ENCODE peak calls at places on chromosomes 2 and 18, in eight cellular contexts. One of them, this sample, is unnamed.
A peak's percentile ranks its signal among the peaks of the same experiment; 100 is the strongest.

GRCh38 chr2:241161646-241162281 is 11.5 kb downstream of the PPP1R7 start:
- DNase-seq in fibroblast of lung: peak; percentile 90
- DNase-seq in neural progenitor cell: no peak
- DNase-seq in A549: no peak
- DNase-seq in H9: no peak
- DNase-seq in keratinocyte: no peak
- DNase-seq in PC-9: no peak
- DNase-seq in HCT116: no peak
- DNase-seq in this sample: peak; percentile 87

GRCh38 chr2:159711562-159712193 is 628 bp upstream of the MARCHF7 start:
- DNase-seq in A549: no peak
- DNase-seq in HCT116: no peak
- DNase-seq in PC-9: no peak
- DNase-seq in keratinocyte: no peak
- DNase-seq in neural progenitor cell: no peak
- DNase-seq in fibroblast of lung: no peak
- DNase-seq in H9: no peak
- DNase-seq in this sample: peak; percentile 66

GRCh38 chr2:221501883-221502269 is 70.2 kb downstream of the EPHA4 start:
- DNase-seq in H9: no peak
- DNase-seq in PC-9: no peak
- DNase-seq in neural progenitor cell: no peak
- DNase-seq in HCT116: no peak
- DNase-seq in keratinocyte: no peak
- DNase-seq in fibroblast of lung: no peak
- DNase-seq in A549: no peak
- DNase-seq in this sample: no peak

GRCh38 chr18:7789853-7790552 is 222.9 kb downstream of the PTPRM start:
- DNase-seq in A549: peak; percentile 33
- DNase-seq in H9: peak; percentile 65
- DNase-seq in PC-9: no peak
- DNase-seq in neural progenitor cell: peak; percentile 79
- DNase-seq in fibroblast of lung: peak; percentile 31
- DNase-seq in HCT116: peak; percentile 29
- DNase-seq in keratinocyte: no peak
- DNase-seq in this sample: peak; percentile 17

GRCh38 chr2:147002256-147002655 is 842.6 kb upstream of the ACVR2A start:
- DNase-seq in PC-9: no peak
- DNase-seq in fibroblast of lung: no peak
- DNase-seq in keratinocyte: no peak
- DNase-seq in H9: no peak
- DNase-seq in HCT116: no peak
- DNase-seq in neural progenitor cell: no peak
- DNase-seq in A549: no peak
- DNase-seq in this sample: no peak

GRCh38 chr2:239216614-239217273 is 184.1 kb downstream of the HDAC4 start:
- DNase-seq in A549: no peak
- DNase-seq in keratinocyte: no peak
- DNase-seq in fibroblast of lung: no peak
- DNase-seq in H9: no peak
- DNase-seq in HCT116: no peak
- DNase-seq in neural progenitor cell: no peak
- DNase-seq in PC-9: no peak
- DNase-seq in this sample: no peak

GRCh38 chr2:43044093-43044614 is 182.3 kb downstream of the ZFP36L2 start:
- DNase-seq in PC-9: no peak
- DNase-seq in H9: no peak
- DNase-seq in neural progenitor cell: no peak
- DNase-seq in A549: no peak
- DNase-seq in fibroblast of lung: no peak
- DNase-seq in HCT116: no peak
- DNase-seq in keratinocyte: no peak
- DNase-seq in this sample: no peak

GRCh38 chr2:12046641-12047040 is 300.2 kb downstream of the LPIN1 start:
- DNase-seq in HCT116: no peak
- DNase-seq in H9: no peak
- DNase-seq in A549: no peak
- DNase-seq in keratinocyte: no peak
- DNase-seq in neural progenitor cell: no peak
- DNase-seq in PC-9: peak; percentile 81
- DNase-seq in fibroblast of lung: peak; percentile 65
- DNase-seq in this sample: peak; percentile 56

GRCh38 chr18:55102508-55102907 is 143.2 kb upstream of the CCDC68 start:
- DNase-seq in neural progenitor cell: no peak
- DNase-seq in PC-9: no peak
- DNase-seq in HCT116: no peak
- DNase-seq in H9: no peak
- DNase-seq in fibroblast of lung: no peak
- DNase-seq in A549: no peak
- DNase-seq in keratinocyte: no peak
- DNase-seq in this sample: no peak

GRCh38 chr2:121260370-121261154 is 24.4 kb downstream of the TFCP2L1 start:
- DNase-seq in neural progenitor cell: no peak
- DNase-seq in fibroblast of lung: no peak
- DNase-seq in keratinocyte: no peak
- DNase-seq in H9: no peak
- DNase-seq in A549: no peak
- DNase-seq in HCT116: no peak
- DNase-seq in PC-9: no peak
- DNase-seq in this sample: no peak

GRCh38 chr2:121479882-121480522 is 50.7 kb upstream of the RNU4ATAC start:
- DNase-seq in neural progenitor cell: peak; percentile 28
- DNase-seq in H9: peak; percentile 49
- DNase-seq in keratinocyte: no peak
- DNase-seq in HCT116: no peak
- DNase-seq in A549: no peak
- DNase-seq in fibroblast of lung: peak; percentile 78
- DNase-seq in PC-9: no peak
- DNase-seq in this sample: peak; percentile 65

GRCh38 chr18:58565021-58565420 is 63.9 kb downstream of the ALPK2 start:
- DNase-seq in PC-9: no peak
- DNase-seq in H9: no peak
- DNase-seq in A549: no peak
- DNase-seq in keratinocyte: no peak
- DNase-seq in fibroblast of lung: no peak
- DNase-seq in neural progenitor cell: no peak
- DNase-seq in HCT116: no peak
- DNase-seq in this sample: no peak

GRCh38 chr18:57869228-57869627 is 66.1 kb upstream of the ATP8B1 start:
- DNase-seq in neural progenitor cell: no peak
- DNase-seq in keratinocyte: no peak
- DNase-seq in H9: no peak
- DNase-seq in HCT116: no peak
- DNase-seq in fibroblast of lung: peak; percentile 15
- DNase-seq in PC-9: no peak
- DNase-seq in A549: no peak
- DNase-seq in this sample: no peak

GRCh38 chr2:114122861-114123391 is 233.0 kb downstream of the ACTR3 start:
- DNase-seq in HCT116: no peak
- DNase-seq in A549: no peak
- DNase-seq in H9: no peak
- DNase-seq in neural progenitor cell: no peak
- DNase-seq in fibroblast of lung: no peak
- DNase-seq in PC-9: no peak
- DNase-seq in keratinocyte: no peak
- DNase-seq in this sample: no peak

GRCh38 chr18:78228974-78229373 is 750.6 kb upstream of the SALL3 start:
- DNase-seq in neural progenitor cell: peak; percentile 47
- DNase-seq in keratinocyte: no peak
- DNase-seq in HCT116: no peak
- DNase-seq in PC-9: no peak
- DNase-seq in A549: no peak
- DNase-seq in H9: peak; percentile 82
- DNase-seq in fibroblast of lung: no peak
- DNase-seq in this sample: no peak
- H3K4me2 ChIP-seq in neural progenitor cell: peak overlapping the region; percentile 58
- H3K4me2 ChIP-seq in keratinocyte: no peak overlapping the region
- H3K4me2 ChIP-seq in HCT116: no peak overlapping the region
- H3K4me2 ChIP-seq in PC-9: no peak overlapping the region
- H3K4me2 ChIP-seq in A549: no peak overlapping the region
- H3K4me2 ChIP-seq in H9: peak overlapping the region; percentile 29
- H3K4me2 ChIP-seq in fibroblast of lung: no peak overlapping the region
- H3K4me2 ChIP-seq in this sample: no peak overlapping the region

GRCh38 chr2:37090019-37090477 is 5.7 kb downstream of the GPATCH11 start:
- DNase-seq in fibroblast of lung: no peak
- DNase-seq in neural progenitor cell: no peak
- DNase-seq in HCT116: no peak
- DNase-seq in keratinocyte: no peak
- DNase-seq in H9: no peak
- DNase-seq in PC-9: no peak
- DNase-seq in A549: no peak
- DNase-seq in this sample: no peak

GRCh38 chr2:37080674-37081073 is 3.5 kb downstream of the HEATR5B start:
- DNase-seq in PC-9: no peak
- DNase-seq in H9: no peak
- DNase-seq in fibroblast of lung: no peak
- DNase-seq in keratinocyte: no peak
- DNase-seq in HCT116: no peak
- DNase-seq in neural progenitor cell: no peak
- DNase-seq in A549: no peak
- DNase-seq in this sample: no peak

GRCh38 chr2:37084797-37085196 is 479 bp downstream of the GPATCH11 start:
- DNase-seq in keratinocyte: no peak
- DNase-seq in PC-9: no peak
- DNase-seq in H9: no peak
- DNase-seq in HCT116: no peak
- DNase-seq in neural progenitor cell: peak; percentile 3
- DNase-seq in A549: no peak
- DNase-seq in fibroblast of lung: no peak
- DNase-seq in this sample: no peak

GRCh38 chr2:37083873-37084792 is at the start of the genes GPATCH11 and HEATR5B:
- DNase-seq in A549: peak; percentile 99
- DNase-seq in HCT116: peak; percentile 95
- DNase-seq in PC-9: peak; percentile 95
- DNase-seq in H9: peak; percentile 99
- DNase-seq in neural progenitor cell: peak; percentile 98
- DNase-seq in keratinocyte: peak; percentile 95
- DNase-seq in fibroblast of lung: peak; percentile 93
- DNase-seq in this sample: peak; percentile 86

GRCh38 chr2:37085731-37086147 is 1.4 kb downstream of the GPATCH11 start:
- DNase-seq in PC-9: peak; percentile 93
- DNase-seq in HCT116: no peak
- DNase-seq in A549: no peak
- DNase-seq in H9: no peak
- DNase-seq in keratinocyte: no peak
- DNase-seq in neural progenitor cell: no peak
- DNase-seq in fibroblast of lung: peak; percentile 83
- DNase-seq in this sample: peak; percentile 77
- H3K4me2 ChIP-seq in PC-9: peak overlapping the region; percentile 97
- H3K4me2 ChIP-seq in HCT116: peak overlapping the region; percentile 82
- H3K4me2 ChIP-seq in A549: peak overlapping the region; percentile 90
- H3K4me2 ChIP-seq in H9: no peak overlapping the region
- H3K4me2 ChIP-seq in keratinocyte: peak overlapping the region; percentile 96
- H3K4me2 ChIP-seq in neural progenitor cell: peak overlapping the region; percentile 88
- H3K4me2 ChIP-seq in fibroblast of lung: no peak overlapping the region
- H3K4me2 ChIP-seq in this sample: peak overlapping the region; percentile 90

DNA sequence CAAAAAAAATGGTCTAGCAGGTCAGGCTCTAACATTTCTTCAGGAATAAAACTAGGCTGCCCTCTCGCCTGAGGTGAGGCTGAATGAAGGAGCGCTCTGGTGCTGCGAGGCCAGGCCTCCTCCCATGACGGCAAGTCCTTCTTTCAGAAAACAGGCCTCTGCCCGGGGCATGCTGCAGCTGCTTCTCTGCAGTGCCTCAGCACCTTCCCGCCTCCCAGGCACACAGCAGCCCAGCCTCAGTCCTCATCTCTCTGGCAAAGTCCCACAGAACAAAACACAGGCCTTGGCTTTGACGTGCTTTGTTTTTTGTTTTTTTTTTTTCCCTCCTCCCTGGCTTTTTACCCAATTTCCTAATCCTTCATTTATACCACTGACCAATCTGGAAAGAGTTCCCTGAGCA is 74.8 kb downstream of the BCL11A start:
- DNase-seq in PC-9: no peak
- DNase-seq in fibroblast of lung: no peak
- DNase-seq in neural progenitor cell: no peak
- DNase-seq in HCT116: no peak
- DNase-seq in H9: no peak
- DNase-seq in A549: no peak
- DNase-seq in keratinocyte: no peak
- DNase-seq in this sample: no peak
- H3K4me2 ChIP-seq in PC-9: no peak overlapping the region
- H3K4me2 ChIP-seq in fibroblast of lung: no peak overlapping the region
- H3K4me2 ChIP-seq in neural progenitor cell: no peak overlapping the region
- H3K4me2 ChIP-seq in HCT116: no peak overlapping the region
- H3K4me2 ChIP-seq in H9: no peak overlapping the region
- H3K4me2 ChIP-seq in A549: no peak overlapping the region
- H3K4me2 ChIP-seq in keratinocyte: peak overlapping the region; percentile 82
- H3K4me2 ChIP-seq in this sample: no peak overlapping the region

DNA sequence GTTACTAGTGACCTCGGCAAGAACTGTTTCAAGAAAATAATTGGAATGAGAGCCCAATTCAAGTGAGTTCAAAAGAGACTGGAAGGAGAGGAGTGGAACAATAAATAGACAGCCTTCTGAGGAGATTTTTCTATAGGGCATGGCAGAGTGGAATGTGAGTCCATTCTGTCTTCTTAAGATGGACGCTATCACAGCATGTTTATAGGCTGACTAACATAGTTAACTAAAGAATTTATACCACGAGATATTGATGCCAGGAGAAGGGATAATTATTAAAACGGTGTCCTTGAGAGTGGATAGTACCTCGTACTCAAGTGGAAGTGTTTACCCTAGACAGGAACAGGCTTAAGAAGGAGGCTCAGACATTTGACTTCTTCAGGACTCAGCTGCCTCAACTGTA is 143.5 kb upstream of the RBBP8 start:
- DNase-seq in PC-9: no peak
- DNase-seq in H9: no peak
- DNase-seq in HCT116: no peak
- DNase-seq in fibroblast of lung: peak; percentile 55
- DNase-seq in neural progenitor cell: no peak
- DNase-seq in keratinocyte: no peak
- DNase-seq in A549: no peak
- DNase-seq in this sample: peak; percentile 38
- H3K4me2 ChIP-seq in PC-9: no peak overlapping the region
- H3K4me2 ChIP-seq in H9: no peak overlapping the region
- H3K4me2 ChIP-seq in HCT116: no peak overlapping the region
- H3K4me2 ChIP-seq in fibroblast of lung: no peak overlapping the region
- H3K4me2 ChIP-seq in neural progenitor cell: no peak overlapping the region
- H3K4me2 ChIP-seq in keratinocyte: no peak overlapping the region
- H3K4me2 ChIP-seq in A549: no peak overlapping the region
- H3K4me2 ChIP-seq in this sample: no peak overlapping the region

GRCh38 chr2:45134014-45134413 is 124.8 kb upstream of the SIX2 start:
- DNase-seq in neural progenitor cell: no peak
- DNase-seq in PC-9: no peak
- DNase-seq in A549: no peak
- DNase-seq in keratinocyte: no peak
- DNase-seq in fibroblast of lung: no peak
- DNase-seq in HCT116: no peak
- DNase-seq in H9: peak; percentile 45
- DNase-seq in this sample: no peak
- H3K4me2 ChIP-seq in neural progenitor cell: no peak overlapping the region
- H3K4me2 ChIP-seq in PC-9: no peak overlapping the region
- H3K4me2 ChIP-seq in A549: no peak overlapping the region
- H3K4me2 ChIP-seq in keratinocyte: no peak overlapping the region
- H3K4me2 ChIP-seq in fibroblast of lung: no peak overlapping the region
- H3K4me2 ChIP-seq in HCT116: no peak overlapping the region
- H3K4me2 ChIP-seq in H9: no peak overlapping the region
- H3K4me2 ChIP-seq in this sample: no peak overlapping the region

GRCh38 chr18:74478876-74479275 is 17.3 kb upstream of the CNDP2 start:
- DNase-seq in neural progenitor cell: no peak
- DNase-seq in HCT116: no peak
- DNase-seq in A549: no peak
- DNase-seq in PC-9: no peak
- DNase-seq in fibroblast of lung: no peak
- DNase-seq in keratinocyte: no peak
- DNase-seq in H9: no peak
- DNase-seq in this sample: no peak
- H3K4me2 ChIP-seq in neural progenitor cell: no peak overlapping the region
- H3K4me2 ChIP-seq in HCT116: no peak overlapping the region
- H3K4me2 ChIP-seq in A549: no peak overlapping the region
- H3K4me2 ChIP-seq in PC-9: no peak overlapping the region
- H3K4me2 ChIP-seq in fibroblast of lung: no peak overlapping the region
- H3K4me2 ChIP-seq in keratinocyte: no peak overlapping the region
- H3K4me2 ChIP-seq in H9: no peak overlapping the region
- H3K4me2 ChIP-seq in this sample: no peak overlapping the region

This sample was measured in astrocyte.